ENCODE peak calls at places on chromosomes 3 and 15, in six cellular contexts. W is GM06990, I is AG04449, N is heart right ventricle, A is right lobe of liver, V is AG04450. Y is an unnamed sample.

GRCh38 chr3:20173844-20174410 is 12.1 kb downstream of the SGO1 start:
- DNase-seq in W (no peak), I (no peak), N (no peak), A (no peak), V (no peak), Y (no peak)

GRCh38 chr15:73476704-73477216 is 33.8 kb downstream of the REC114 start:
- DNase-seq in W (no peak), I (no peak), N (no peak), A (no peak), V (no peak), Y (no peak)

GRCh38 chr15:84798436-84798946 is 18.7 kb upstream of the ALPK3 start:
- DNase-seq in W (no peak), I (no peak), N (no peak), A (no peak), V (no peak), Y (no peak)

GRCh38 chr3:11162401-11163345 is 8.4 kb downstream of the HRH1 start:
- DNase-seq in W (no peak), I (no peak), N (no peak), A (no peak), V (no peak), Y (no peak)

GRCh38 chr3:40189118-40189517 is 120.4 kb upstream of the EIF1B start:
- DNase-seq in W (no peak), I (no peak), N (no peak), A (no peak), V (no peak), Y (no peak)

GRCh38 chr3:74630602-74631001 is 16.1 kb upstream of the CNTN3 start:
- DNase-seq in W (no peak), I (no peak), N (no peak), A (no peak), V (no peak), Y (no peak)

GRCh38 chr3:33001889-33002288 is 50.4 kb downstream of the CCR4 start:
- DNase-seq in W (no peak), I (no peak), N (no peak), A (no peak), V (no peak), Y (no peak)

GRCh38 chr3:195877767-195878423 is 30.5 kb downstream of the TNK2 start:
- DNase-seq in W (no peak), I (no peak), N (no peak), A (no peak), V (no peak), Y (no peak)

GRCh38 chr15:81880833-81881232 is 165.0 kb downstream of the MEX3B start:
- DNase-seq in W (no peak), I (no peak), N (no peak), A (no peak), V (no peak), Y (peak; percentile 33)

GRCh38 chr3:161163297-161163696 is 57.8 kb upstream of the NMD3 start:
- DNase-seq in W (no peak), I (peak; percentile 83), N (no peak), A (no peak), V (peak; percentile 72), Y (peak; percentile 73)

GRCh38 chr15:92655178-92655995 is at the start of gene FAM174B:
- DNase-seq in W (peak; percentile 76), I (no peak), N (peak; percentile 57), A (peak; percentile 59), V (no peak), Y (no peak)

GRCh38 chr15:92657486-92657885 is 1.9 kb upstream of the FAM174B start:
- DNase-seq in W (no peak), I (no peak), N (no peak), A (no peak), V (no peak), Y (no peak)

GRCh38 chr15:92653836-92654524 is 1.6 kb downstream of the FAM174B start:
- DNase-seq in W (no peak), I (no peak), N (no peak), A (no peak), V (no peak), Y (no peak)

GRCh38 chr15:92654662-92655061 is 913 bp downstream of the FAM174B start:
- DNase-seq in W (no peak), I (no peak), N (no peak), A (no peak), V (no peak), Y (no peak)

DNA sequence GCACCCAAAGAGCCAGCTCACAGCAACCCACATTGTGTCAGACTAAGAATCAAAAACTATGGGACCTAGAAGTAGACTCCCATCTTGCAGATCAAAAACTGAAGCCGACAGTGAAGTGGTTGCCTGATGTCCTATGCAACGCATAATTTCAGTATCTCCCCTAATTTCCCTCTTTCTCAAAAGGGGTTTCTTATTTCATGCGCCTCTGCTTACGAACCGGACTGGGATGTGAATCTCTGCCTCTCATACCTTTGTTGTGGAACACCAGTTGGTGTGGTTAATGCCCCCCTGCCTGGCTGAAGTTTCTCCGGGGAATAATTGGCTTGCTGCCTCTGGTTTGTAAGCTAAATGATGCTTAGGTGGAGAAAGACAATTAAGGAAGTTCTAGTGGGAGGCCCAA is 514 bp upstream of the FAM174B start:
- DNase-seq in W (no peak), I (no peak), N (no peak), A (no peak), V (no peak), Y (no peak)
- H3K4me3 ChIP-seq in W (peak overlapping the region; percentile 62), I (no peak overlapping the region), N (peak overlapping the region; percentile 46), A (peak overlapping the region; percentile 46), V (no peak overlapping the region), Y (peak overlapping the region; percentile 35)

DNA sequence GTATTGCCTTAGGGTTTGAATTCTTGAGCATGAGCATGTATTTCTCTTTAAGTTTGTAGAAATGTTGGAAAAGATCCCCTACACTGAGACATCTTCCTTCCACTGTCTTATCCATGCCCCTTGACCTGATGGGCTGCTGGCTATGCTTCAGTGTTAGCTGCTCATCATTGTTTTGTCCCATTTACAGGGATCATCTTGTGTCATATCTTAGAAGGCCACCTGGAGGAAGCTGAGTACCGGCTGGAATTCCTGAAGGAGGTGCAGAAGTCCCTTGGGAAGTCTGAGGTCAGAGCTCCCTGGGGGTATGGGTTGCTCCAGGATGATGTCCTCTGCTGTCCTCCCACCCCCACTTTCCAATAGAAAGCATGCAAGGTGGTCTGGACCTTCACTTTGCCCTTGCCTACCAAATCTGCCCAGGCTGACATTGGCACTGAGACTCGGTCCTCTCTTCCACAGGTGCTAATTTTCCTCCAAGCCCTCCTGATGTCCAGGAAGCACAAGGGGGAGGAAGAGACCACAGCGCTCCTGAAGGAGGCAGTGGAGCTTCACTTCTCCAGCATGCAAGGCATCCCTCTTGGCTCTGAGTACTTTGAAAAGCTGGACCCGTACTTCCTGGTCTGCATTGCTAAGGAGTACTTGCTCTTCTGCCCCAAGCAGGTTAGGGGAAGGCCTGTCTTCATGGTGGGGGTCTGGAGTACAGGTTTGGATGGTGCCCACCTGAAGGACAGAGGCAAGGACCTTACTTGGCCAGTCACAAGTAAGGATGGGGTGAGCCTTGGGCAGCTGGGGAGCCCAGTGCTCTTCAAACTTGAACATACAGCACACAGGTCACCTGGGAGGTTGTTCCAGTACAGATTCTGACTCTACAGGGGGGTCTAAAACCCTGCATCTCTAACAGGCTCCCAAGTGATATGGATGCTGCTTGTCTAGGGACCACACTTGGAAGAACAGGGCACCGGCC is 17.7 kb downstream of the TTC21A start:
- DNase-seq in W (no peak), I (no peak), N (no peak), A (no peak), V (no peak), Y (no peak)
- TF ChIP-seq CTCF in W (no peak), I (peak; percentile 74), N (peak; percentile 44), A (no peak), V (peak; percentile 58), Y (peak; percentile 55)

DNA sequence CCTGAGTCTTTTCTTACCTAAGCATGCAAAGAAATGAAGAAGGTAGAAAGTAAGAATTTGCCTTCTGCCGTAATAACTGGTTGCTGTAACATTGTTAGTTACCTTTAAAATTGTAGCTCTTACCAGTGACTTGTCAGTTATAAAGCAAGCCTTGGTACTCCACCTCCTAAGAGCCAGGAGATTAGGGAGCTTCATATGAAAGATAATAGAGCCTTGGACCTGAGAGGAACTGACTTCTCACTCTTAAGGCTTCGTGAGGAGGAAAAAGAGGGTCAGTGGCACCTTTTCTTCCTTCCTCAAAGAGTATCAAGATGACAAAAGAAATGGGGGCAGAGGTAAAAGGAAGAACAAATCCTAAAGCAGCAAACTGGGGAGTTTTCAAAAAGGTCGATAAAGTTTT is 847.2 kb upstream of the ALCAM start:
- DNase-seq in W (no peak), I (no peak), N (no peak), A (no peak), V (no peak), Y (no peak)
- H3K4me3 ChIP-seq in W (peak overlapping the region; percentile 29), I (no peak overlapping the region), N (no peak overlapping the region), A (no peak overlapping the region), V (no peak overlapping the region), Y (no peak overlapping the region)

DNA sequence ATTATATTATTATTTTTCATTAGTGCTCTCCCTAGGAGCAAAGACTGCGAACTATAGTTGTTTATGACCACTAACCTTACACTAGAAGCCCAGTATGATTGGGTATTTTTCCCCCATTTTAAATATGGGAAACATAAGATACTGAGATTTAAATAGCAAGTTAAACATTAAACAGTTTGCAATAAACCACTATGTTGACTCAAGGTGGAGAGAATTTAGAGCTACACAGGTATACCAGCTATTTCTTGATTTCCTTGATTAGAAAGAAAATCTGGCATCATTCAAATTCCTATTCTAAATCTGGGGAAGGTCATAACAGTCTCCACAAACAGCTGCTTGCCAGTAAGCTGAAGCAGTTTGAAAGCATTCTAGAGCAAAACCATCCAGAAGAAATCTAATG is 863.8 kb upstream of the CFAP20DC start:
- DNase-seq in W (no peak), I (no peak), N (no peak), A (no peak), V (no peak), Y (peak; percentile 42)
- TF ChIP-seq CTCF in W (no peak), I (no peak), N (no peak), A (no peak), V (no peak), Y (no peak)

DNA sequence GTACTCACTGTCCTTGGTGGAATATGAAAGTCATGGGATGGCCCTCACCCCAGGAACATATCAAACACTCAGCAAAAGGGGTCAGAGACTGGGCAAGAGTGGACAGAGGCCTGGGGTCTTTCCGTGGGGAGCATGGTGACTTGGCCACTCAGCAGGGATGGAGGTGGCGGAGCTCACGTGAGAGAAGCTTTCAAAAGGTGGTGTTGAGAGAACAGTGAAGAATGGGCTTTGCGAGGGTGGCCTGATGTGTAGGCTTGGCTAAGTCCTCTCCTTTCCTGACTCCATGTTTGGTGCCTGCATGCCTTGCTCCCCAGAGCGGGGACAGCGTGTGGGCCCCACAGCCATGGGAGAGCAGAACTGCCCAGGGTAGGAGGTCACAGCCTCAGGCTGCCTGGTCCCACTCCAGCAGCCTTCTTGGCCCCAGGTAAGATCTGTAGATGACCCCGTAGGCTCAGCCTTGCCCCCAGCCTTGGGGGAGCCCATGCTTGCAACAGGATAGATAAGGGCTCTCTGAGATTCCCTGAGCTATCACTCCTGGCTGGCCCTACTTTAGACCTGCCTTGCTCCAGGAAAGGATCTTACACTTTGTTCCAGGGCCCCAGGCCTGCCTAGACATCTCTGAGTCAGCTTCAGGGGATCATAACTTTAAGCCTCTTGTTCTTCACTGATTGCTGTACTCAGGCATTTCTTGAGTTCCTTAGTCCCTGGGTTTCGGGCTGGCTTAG is 17.0 kb downstream of the RPLP1 start:
- DNase-seq in W (no peak), I (no peak), N (no peak), A (no peak), V (no peak), Y (peak; percentile 89)
- H3K4me3 ChIP-seq in W (no peak overlapping the region), I (no peak overlapping the region), N (no peak overlapping the region), A (no peak overlapping the region), V (no peak overlapping the region), Y (no peak overlapping the region)

GRCh38 chr3:46607603-46608028 is 4.7 kb upstream of the FAM240A start:
- DNase-seq in W (no peak), I (no peak), N (no peak), A (no peak), V (no peak), Y (no peak)
- TF ChIP-seq CTCF in W (no peak), I (no peak), N (no peak), A (no peak), V (peak; percentile 38), Y (peak; percentile 31)

GRCh38 chr3:98900265-98901031 is 1.0 kb downstream of the DCBLD2 start:
- DNase-seq in W (no peak), I (no peak), N (no peak), A (no peak), V (no peak), Y (no peak)
- H3K4me3 ChIP-seq in W (peak overlapping the region; percentile 95), I (peak overlapping the region; percentile 86), N (peak overlapping the region; percentile 83), A (peak overlapping the region; percentile 71), V (peak overlapping the region; percentile 89), Y (peak overlapping the region; percentile 84)